ENCODE peak calls at places on chromosomes 16 and 17, in six cellular contexts. S is fibroblast of mammary gland; C is stimulated activated CD4-positive, alpha-beta T cell treated with anti-CD3 and anti-CD28 coated beads, Interleukin-2, amount 100 ng/mL, for 48 hours; W is LHCN-M2; M is astrocyte of the hippocampus; K is putamen. Z is an unnamed sample.
A peak's percentile ranks its signal among the peaks of the same experiment; 100 is the strongest.

GRCh38 chr16:49352923-49353322 is 20.7 kb upstream of the C16orf78 start:
- DNase-seq in S (peak; percentile 9), C (no peak), W (no peak), M (no peak), K (no peak), Z (no peak)

GRCh38 chr17:40121191-40121885 is 433 bp upstream of the MSL1 start:
- DNase-seq in S (no peak), C (no peak), W (no peak), M (peak; percentile 78), K (peak; percentile 78), Z (no peak)

GRCh38 chr16:66502020-66502913 is 47.7 kb downstream of the TK2 start:
- DNase-seq in S (peak; percentile 87), C (no peak), W (peak; percentile 39), M (no peak), K (no peak), Z (no peak)

GRCh38 chr17:33981713-33982601 is 273.1 kb upstream of the CCL2 start:
- DNase-seq in S (no peak), C (no peak), W (no peak), M (no peak), K (no peak), Z (peak; percentile 93)

GRCh38 chr16:17293813-17294558 is 176.8 kb downstream of the XYLT1 start:
- DNase-seq in S (no peak), C (no peak), W (no peak), M (no peak), K (no peak), Z (no peak)

GRCh38 chr16:89119161-89119621 is 25.5 kb downstream of the ACSF3 start:
- DNase-seq in S (no peak), C (no peak), W (no peak), M (no peak), K (no peak), Z (no peak)

GRCh38 chr16:57106767-57107166 is 14.4 kb downstream of the CPNE2 start:
- DNase-seq in S (peak; percentile 24), C (no peak), W (no peak), M (no peak), K (no peak), Z (no peak)

GRCh38 chr17:59618894-59619312 is 792 bp upstream of the CLTC start:
- DNase-seq in S (no peak), C (no peak), W (no peak), M (no peak), K (no peak), Z (no peak)

GRCh38 chr17:21351366-21352065 is 24.6 kb upstream of the KCNJ12 start:
- DNase-seq in S (no peak), C (no peak), W (no peak), M (no peak), K (no peak), Z (no peak)

GRCh38 chr17:42184717-42185496 is at the start of gene HCRT:
- DNase-seq in S (no peak), C (no peak), W (no peak), M (no peak), K (peak; percentile 46), Z (peak; percentile 58)

GRCh38 chr17:81713556-81714411 is 1.7 kb downstream of the SLC25A10 start:
- DNase-seq in S (no peak), C (no peak), W (no peak), M (peak; percentile 32), K (no peak), Z (no peak)

GRCh38 chr17:38912221-38912813 is 13.1 kb upstream of the LASP1NB start:
- DNase-seq in S (peak; percentile 73), C (no peak), W (no peak), M (no peak), K (no peak), Z (no peak)

GRCh38 chr16:71767060-71767900 is 41.4 kb downstream of the AP1G1 start:
- DNase-seq in S (no peak), C (no peak), W (no peak), M (no peak), K (no peak), Z (no peak)

GRCh38 chr17:77332034-77332971 is 191.5 kb downstream of the SEC14L1 start:
- DNase-seq in S (peak; percentile 53), C (no peak), W (no peak), M (peak; percentile 68), K (no peak), Z (no peak)

GRCh38 chr16:57938936-57939871 is 31.7 kb downstream of the CNGB1 start:
- DNase-seq in S (peak; percentile 66), C (no peak), W (no peak), M (peak; percentile 89), K (no peak), Z (no peak)

GRCh38 chr17:17514993-17515920 is 19.1 kb upstream of the RASD1 start:
- DNase-seq in S (peak; percentile 97), C (no peak), W (no peak), M (peak; percentile 90), K (no peak), Z (no peak)

GRCh38 chr17:2777242-2777867 is 18.9 kb upstream of the RAP1GAP2 start:
- DNase-seq in S (no peak), C (no peak), W (no peak), M (no peak), K (no peak), Z (no peak)

GRCh38 chr17:75571197-75571884 is 16.3 kb upstream of the MYO15B start:
- DNase-seq in S (no peak), C (no peak), W (no peak), M (peak; percentile 38), K (no peak), Z (no peak)

GRCh38 chr17:75773121-75773807 is 8.3 kb upstream of the GALK1 start:
- DNase-seq in S (no peak), C (no peak), W (peak; percentile 66), M (no peak), K (no peak), Z (no peak)

GRCh38 chr16:11796227-11797165 is 562 bp downstream of the ZC3H7A start:
- DNase-seq in S (peak; percentile 46), C (no peak), W (no peak), M (peak; percentile 70), K (peak; percentile 37), Z (no peak)

GRCh38 chr17:44385287-44386181 is 3.9 kb downstream of the ITGA2B start:
- DNase-seq in S (peak; percentile 51), C (peak; percentile 85), W (peak; percentile 56), M (peak; percentile 83), K (no peak), Z (peak; percentile 46)

GRCh38 chr17:83185023-83186002 is 105.9 kb downstream of the METRNL start:
- DNase-seq in S (no peak), C (no peak), W (no peak), M (no peak), K (no peak), Z (no peak)

GRCh38 chr17:50633683-50634082 is 998 bp upstream of the ABCC3 start:
- DNase-seq in S (no peak), C (no peak), W (no peak), M (no peak), K (no peak), Z (no peak)

GRCh38 chr17:9940826-9941225 is 35.8 kb upstream of the RCVRN start:
- DNase-seq in S (no peak), C (no peak), W (no peak), M (no peak), K (no peak), Z (no peak)

GRCh38 chr16:14455577-14455976 is 174.5 kb downstream of the PARN start:
- DNase-seq in S (peak; percentile 57), C (no peak), W (no peak), M (no peak), K (no peak), Z (no peak)

GRCh38 chr16:2197765-2198164 is 1.4 kb upstream of the CASKIN1 start:
- DNase-seq in S (no peak), C (no peak), W (no peak), M (no peak), K (no peak), Z (no peak)

GRCh38 chr17:77531002-77531401 is 390.2 kb downstream of the SEC14L1 start:
- DNase-seq in S (no peak), C (no peak), W (no peak), M (no peak), K (no peak), Z (no peak)

GRCh38 chr16:78742501-78743283 is 643.2 kb downstream of the WWOX start:
- DNase-seq in S (no peak), C (peak; percentile 73), W (no peak), M (no peak), K (no peak), Z (peak; percentile 29)